ENCODE peak calls at places on chromosomes 2 and 18, in four cellular contexts. V is lung, R is right cardiac atrium, T is GM23248. W is an unnamed sample.

GRCh38 chr2:42844901-42845685 is 52.7 kb upstream of the HAAO start:
- DNase-seq in V (no peak), R (peak; percentile 83), T (peak; percentile 67), W (no peak)

GRCh38 chr2:144477281-144477942 is 42.5 kb downstream of the ZEB2 start:
- DNase-seq in V (no peak), R (no peak), T (peak; percentile 31), W (no peak)

GRCh38 chr18:79400591-79401381 is 5.1 kb downstream of the NFATC1 start:
- DNase-seq in V (no peak), R (peak; percentile 63), T (peak; percentile 43), W (no peak)

GRCh38 chr18:9429662-9429993 is 45.7 kb upstream of the RALBP1 start:
- DNase-seq in V (no peak), R (no peak), T (peak; percentile 65), W (no peak)

GRCh38 chr2:53202063-53202462 is 565.5 kb upstream of the CHAC2 start:
- DNase-seq in V (peak; percentile 58), R (no peak), T (peak; percentile 64), W (no peak)

GRCh38 chr18:78986018-78986481 is 6.4 kb downstream of the SALL3 start:
- DNase-seq in V (no peak), R (no peak), T (peak; percentile 36), W (peak; percentile 32)

GRCh38 chr18:57542126-57542525 is 44.4 kb downstream of the FECH start:
- DNase-seq in V (no peak), R (no peak), T (peak; percentile 96), W (no peak)

GRCh38 chr2:24375349-24376087 is 15.2 kb upstream of the ITSN2 start:
- DNase-seq in V (no peak), R (no peak), T (no peak), W (no peak)

GRCh38 chr2:26401739-26402541 is at the start of gene DRC1:
- DNase-seq in V (peak; percentile 52), R (peak; percentile 74), T (peak; percentile 92), W (peak; percentile 97)

GRCh38 chr2:50391553-50391952 is 640.4 kb downstream of the NRXN1 start:
- DNase-seq in V (no peak), R (no peak), T (no peak), W (no peak)

GRCh38 chr2:157363612-157364101 is 38.0 kb upstream of the ERMN start:
- DNase-seq in V (no peak), R (no peak), T (peak; percentile 62), W (no peak)

GRCh38 chr2:9110893-9111569 is 95.6 kb upstream of the ASAP2 start:
- DNase-seq in V (no peak), R (no peak), T (peak; percentile 28), W (no peak)

GRCh38 chr2:101679037-101679726 is 18.3 kb upstream of the MAP4K4 start:
- DNase-seq in V (no peak), R (no peak), T (peak; percentile 79), W (no peak)

GRCh38 chr18:7548226-7548625 is 18.9 kb upstream of the PTPRM start:
- DNase-seq in V (no peak), R (no peak), T (no peak), W (no peak)

DNA sequence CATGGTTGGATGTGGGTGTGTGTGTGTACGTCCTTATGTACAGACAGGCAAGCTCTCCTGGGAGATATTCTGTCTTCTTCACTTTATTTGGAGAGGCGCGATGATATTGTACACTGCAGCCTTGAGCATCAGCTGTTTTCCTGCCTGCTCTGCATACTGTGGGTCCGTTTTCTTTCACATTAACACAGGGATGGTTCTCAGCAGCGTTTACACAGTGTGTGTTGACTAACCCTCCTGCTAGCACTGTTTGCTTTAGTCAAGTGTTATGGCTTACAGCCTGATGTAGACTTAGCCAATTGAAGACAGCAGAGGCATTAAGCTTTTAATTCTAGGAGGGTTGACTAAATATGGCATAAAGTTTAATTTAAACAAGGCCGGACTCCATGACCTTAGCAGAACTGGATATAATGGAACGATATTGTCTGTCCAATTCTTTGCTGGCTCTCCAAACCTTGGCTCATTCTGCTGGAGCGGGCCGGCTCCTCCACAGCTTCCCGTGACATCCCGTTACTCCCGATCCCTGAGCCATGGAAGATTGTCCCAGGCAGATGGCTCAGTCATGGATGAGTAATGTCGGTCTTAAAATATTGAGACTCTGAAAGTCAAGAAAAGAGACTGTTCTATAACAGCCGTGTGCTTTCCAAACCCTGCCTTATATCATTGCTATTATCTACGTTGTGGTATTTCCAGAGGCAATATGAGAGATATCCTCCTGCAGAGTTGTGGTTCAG is 134.7 kb downstream of the TPGS2 start:
- DNase-seq in V (no peak), R (no peak), T (peak; percentile 80), W (no peak)
- H3K4me3 ChIP-seq in V (no peak overlapping the region), R (no peak overlapping the region), T (peak overlapping the region; percentile 53), W (no peak overlapping the region)

GRCh38 chr18:31100598-31101147 is 1.5 kb downstream of the DSC2 start:
- DNase-seq in V (no peak), R (peak; percentile 53), T (no peak), W (no peak)
- H3K4me3 ChIP-seq in V (peak overlapping the region; percentile 71), R (peak overlapping the region; percentile 74), T (no peak overlapping the region), W (no peak overlapping the region)

GRCh38 chr2:209958016-209958415 is 44.4 kb upstream of the RPE start:
- DNase-seq in V (no peak), R (no peak), T (no peak), W (no peak)

GRCh38 chr2:209956276-209956675 is 46.2 kb upstream of the RPE start:
- DNase-seq in V (no peak), R (peak; percentile 11), T (no peak), W (no peak)

GRCh38 chr2:209965723-209966122 is 36.7 kb upstream of the RPE start:
- DNase-seq in V (no peak), R (no peak), T (no peak), W (no peak)

GRCh38 chr2:209960676-209961630 is 41.5 kb upstream of the RPE start:
- DNase-seq in V (no peak), R (peak; percentile 67), T (peak; percentile 73), W (peak; percentile 74)
- H3K4me3 ChIP-seq in V (no peak overlapping the region), R (no peak overlapping the region), T (no peak overlapping the region), W (no peak overlapping the region)

DNA sequence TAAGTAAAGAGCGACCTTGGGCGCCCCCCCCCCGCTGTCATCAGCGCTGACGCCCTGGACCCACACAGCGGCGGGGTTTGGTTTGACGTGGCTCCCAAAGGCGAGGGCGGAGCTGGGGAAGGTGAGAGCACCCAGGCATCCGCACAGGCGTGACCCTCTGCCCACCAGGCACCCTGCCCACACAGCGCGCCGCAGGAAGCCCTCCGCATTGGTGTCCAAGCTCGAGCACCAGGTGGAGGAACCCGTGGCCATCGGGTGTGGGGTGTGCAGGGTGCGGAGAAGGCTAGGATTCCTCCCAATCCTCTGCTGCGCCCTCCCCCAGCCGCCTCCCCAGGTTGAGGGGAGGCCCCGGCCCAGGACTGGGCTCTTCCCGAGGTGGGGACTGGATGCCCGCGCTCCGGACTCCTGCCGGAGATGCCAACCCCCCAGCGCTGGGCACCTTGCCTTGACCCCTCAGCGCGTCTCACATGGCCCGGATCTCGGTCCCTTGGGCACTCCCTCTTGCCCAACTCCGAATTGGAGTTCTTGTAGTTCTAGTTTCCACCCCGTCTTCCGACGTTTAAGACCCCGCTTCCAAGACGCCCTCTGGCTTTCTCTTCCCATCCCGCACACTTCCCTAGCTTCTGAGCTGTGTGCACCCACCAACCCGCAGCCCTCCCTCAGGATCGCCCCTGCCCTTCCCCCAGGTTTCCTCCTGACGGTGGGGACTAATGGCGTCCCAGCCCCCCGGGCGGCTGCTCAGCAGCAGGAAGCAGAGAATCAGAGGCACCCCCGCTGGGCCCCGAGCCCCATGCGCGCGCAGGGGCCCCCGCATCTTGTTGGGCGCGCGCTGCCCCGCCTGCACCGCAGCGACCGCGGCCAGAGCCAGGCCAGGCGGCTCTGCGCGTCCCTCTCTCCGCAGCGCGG is 25.9 kb upstream of the RESP18 start:
- DNase-seq in V (no peak), R (peak; percentile 60), T (peak; percentile 25), W (no peak)
- H3K4me3 ChIP-seq in V (no peak overlapping the region), R (peak overlapping the region; percentile 1), T (peak overlapping the region; percentile 59), W (peak overlapping the region; percentile 38)